ENCODE peak calls at places on chromosomes 13 and 19, in four cellular contexts. U is psoas muscle, L is H9, W is foreskin keratinocyte. E is an unnamed sample.
A peak's percentile ranks its signal among the peaks of the same experiment; 100 is the strongest.

GRCh38 chr19:41801682-41802317 is 5.4 kb downstream of the CEACAM3 start:
- DNase-seq in U (no peak), L (no peak), W (no peak), E (no peak)

GRCh38 chr13:59230484-59231264 is 933.1 kb downstream of the DIAPH3 start:
- DNase-seq in U (no peak), L (no peak), W (no peak), E (no peak)

GRCh38 chr19:1783354-1783753 is 28.7 kb downstream of the ATP8B3 start:
- DNase-seq in U (no peak), L (no peak), W (no peak), E (no peak)

GRCh38 chr19:16373539-16373938 is 48.9 kb downstream of the KLF2 start:
- DNase-seq in U (peak; percentile 65), L (no peak), W (no peak), E (no peak)

GRCh38 chr19:12800873-12801465 is 631 bp downstream of the PRDX2 start:
- DNase-seq in U (peak; percentile 48), L (peak; percentile 45), W (no peak), E (no peak)

GRCh38 chr19:30133803-30134202 is 191.8 kb downstream of the URI1 start:
- DNase-seq in U (no peak), L (no peak), W (no peak), E (no peak)

GRCh38 chr13:69857188-69857821 is 250.3 kb upstream of the ATXN8OS start:
- DNase-seq in U (no peak), L (no peak), W (peak; percentile 11), E (peak; percentile 18)

GRCh38 chr19:52962394-52963228 is at the start of gene ZNF816:
- DNase-seq in U (peak; percentile 98), L (peak; percentile 99), W (peak; percentile 78), E (peak; percentile 95)

GRCh38 chr19:9945319-9945966 is 9.1 kb upstream of the OLFM2 start:
- DNase-seq in U (peak; percentile 89), L (peak; percentile 57), W (peak; percentile 86), E (peak; percentile 26)

GRCh38 chr19:3855321-3855720 is 13.5 kb downstream of the ZFR2 start:
- DNase-seq in U (no peak), L (no peak), W (no peak), E (peak; percentile 35)

GRCh38 chr13:102951808-102952207 is 106.0 kb downstream of the ERCC5 start:
- DNase-seq in U (no peak), L (no peak), W (no peak), E (no peak)

GRCh38 chr13:75312884-75313520 is 169.0 kb downstream of the TBC1D4 start:
- DNase-seq in U (no peak), L (no peak), W (no peak), E (no peak)

GRCh38 chr13:48978942-48979601 is 3.4 kb downstream of the FNDC3A start:
- DNase-seq in U (no peak), L (no peak), W (no peak), E (no peak)

GRCh38 chr19:56837004-56837403 is 3.5 kb downstream of the PEG3 start:
- DNase-seq in U (no peak), L (no peak), W (no peak), E (no peak)

GRCh38 chr13:43686557-43686956 is 100.2 kb downstream of the ENOX1 start:
- DNase-seq in U (peak; percentile 44), L (no peak), W (peak; percentile 69), E (peak; percentile 29)

GRCh38 chr19:1884719-1885334 is 469 bp downstream of the ABHD17A start:
- DNase-seq in U (no peak), L (peak; percentile 30), W (no peak), E (no peak)

DNA sequence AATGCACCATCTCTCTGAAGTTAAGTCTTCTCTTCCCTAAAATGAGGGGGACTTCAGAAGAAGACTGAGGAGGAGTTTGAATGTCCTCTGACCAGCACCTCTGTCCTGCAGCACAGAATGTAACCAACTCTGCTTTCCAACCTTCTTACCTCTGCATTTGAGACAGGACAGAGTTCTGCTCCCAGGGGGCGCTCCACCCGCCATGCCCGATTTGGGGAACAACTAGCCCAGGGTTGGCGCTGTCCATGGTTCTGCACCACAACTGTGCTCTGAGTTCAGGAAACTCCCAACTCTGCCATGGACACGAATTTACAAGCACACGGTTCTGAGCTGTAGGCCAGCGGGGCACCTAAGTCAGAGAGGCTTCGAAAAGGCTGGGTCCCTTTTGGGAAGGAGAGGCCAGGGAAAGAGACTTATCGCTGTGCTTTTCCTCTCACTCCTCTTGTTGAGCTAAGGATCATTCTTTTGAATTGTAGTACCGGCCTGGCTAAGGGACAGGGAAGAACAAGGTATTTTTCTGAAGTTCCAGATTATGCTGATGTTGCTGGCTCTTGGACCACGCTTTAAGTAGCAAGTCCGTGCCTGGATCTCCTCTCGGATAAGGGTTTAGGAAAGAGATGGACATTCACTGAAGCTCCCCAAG is 22.2 kb downstream of the SIGLEC5 start:
- DNase-seq in U (peak; percentile 74), L (peak; percentile 81), W (peak; percentile 20), E (peak; percentile 68)
- TF ChIP-seq CTCF in U (peak; percentile 26), L (peak; percentile 90), W (peak; percentile 78), E (peak; percentile 52)

DNA sequence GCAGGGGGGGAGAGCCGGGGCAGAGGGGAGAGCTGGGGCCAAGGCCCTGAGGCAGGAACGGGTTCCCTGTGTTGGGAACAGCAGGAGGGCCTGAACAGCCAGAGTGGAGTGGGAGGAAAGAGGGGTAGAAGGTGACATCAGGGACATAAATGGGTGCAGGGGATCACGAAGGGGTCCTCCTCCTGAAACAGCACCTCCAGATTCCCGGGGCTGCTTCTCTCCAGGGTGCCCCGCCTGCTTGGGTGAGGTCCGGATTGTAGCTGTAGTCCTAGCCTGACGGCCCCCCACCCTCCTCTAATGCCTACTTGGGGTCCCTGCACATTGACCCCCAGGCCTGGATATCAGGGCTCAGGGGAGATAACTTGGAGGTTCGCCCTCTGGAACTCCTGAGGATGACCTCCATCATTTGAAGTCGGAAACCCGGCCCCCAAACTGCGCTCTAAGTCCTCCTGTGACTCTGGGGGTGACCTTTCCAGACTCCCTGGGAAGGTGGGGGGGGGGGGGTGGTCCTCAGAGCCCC is 473 bp upstream of the SCN1B start:
- DNase-seq in U (no peak), L (peak; percentile 52), W (no peak), E (no peak)
- H3K27ac ChIP-seq in U (peak overlapping the region; percentile 81), L (no peak overlapping the region), W (no peak overlapping the region), E (peak overlapping the region; percentile 61)

GRCh38 chr19:13804830-13805683 is 9.8 kb downstream of the ZSWIM4 start:
- DNase-seq in U (peak; percentile 34), L (peak; percentile 88), W (no peak), E (no peak)
- TF ChIP-seq CTCF in U (peak; percentile 47), L (peak; percentile 75), W (peak; percentile 40), E (no peak)

GRCh38 chr19:44680536-44680935 is 9.3 kb downstream of the CEACAM19 start:
- DNase-seq in U (no peak), L (no peak), W (no peak), E (no peak)

GRCh38 chr19:44675516-44675915 is 4.2 kb downstream of the CEACAM19 start:
- DNase-seq in U (no peak), L (no peak), W (no peak), E (no peak)

GRCh38 chr19:44681992-44682790 is 10.9 kb downstream of the CEACAM19 start:
- DNase-seq in U (no peak), L (no peak), W (no peak), E (no peak)

GRCh38 chr19:44673510-44673909 is 2.2 kb downstream of the CEACAM19 start:
- DNase-seq in U (no peak), L (no peak), W (no peak), E (no peak)

GRCh38 chr19:44677019-44677809 is 5.9 kb downstream of the CEACAM19 start:
- DNase-seq in U (no peak), L (peak; percentile 74), W (peak; percentile 54), E (peak; percentile 55)
- H3K27ac ChIP-seq in U (no peak overlapping the region), L (no peak overlapping the region), W (no peak overlapping the region), E (no peak overlapping the region)

GRCh38 chr13:40440990-40441820 is 225.2 kb downstream of the FOXO1 start:
- DNase-seq in U (peak; percentile 86), L (no peak), W (no peak), E (peak; percentile 44)
- TF ChIP-seq CTCF in U (no peak), L (no peak), W (no peak), E (no peak)

DNA sequence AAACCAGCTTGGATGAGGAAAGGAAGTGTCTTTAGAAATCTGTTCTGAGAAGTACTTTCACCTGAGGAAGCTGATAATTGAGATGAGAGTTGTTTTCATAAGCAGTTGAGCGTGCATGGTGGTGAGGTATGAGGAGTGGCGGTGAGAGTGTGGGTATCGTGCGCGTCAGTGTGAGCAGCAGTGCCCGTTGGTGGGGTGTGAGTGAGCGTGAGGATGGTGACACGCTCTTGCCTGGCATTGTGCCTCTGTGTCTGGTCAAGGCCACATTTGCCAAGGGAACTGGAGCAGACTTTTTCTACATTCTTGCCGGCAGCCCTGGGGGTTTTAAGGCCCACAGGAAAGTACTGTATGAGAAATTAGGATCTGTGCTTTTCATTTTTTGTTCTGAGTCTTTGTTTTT is 36.5 kb upstream of the TEX29 start:
- DNase-seq in U (no peak), L (no peak), W (no peak), E (no peak)
- H3K27ac ChIP-seq in U (peak overlapping the region; percentile 88), L (no peak overlapping the region), W (no peak overlapping the region), E (no peak overlapping the region)

GRCh38 chr19:35305181-35305580 is 13.2 kb downstream of the MAG start:
- DNase-seq in U (no peak), L (no peak), W (no peak), E (no peak)
- TF ChIP-seq CTCF in U (no peak), L (no peak), W (no peak), E (no peak)

GRCh38 chr13:72716776-72717175 is 10.7 kb downstream of the MZT1 start:
- DNase-seq in U (no peak), L (no peak), W (no peak), E (no peak)
- H3K27ac ChIP-seq in U (no peak overlapping the region), L (no peak overlapping the region), W (no peak overlapping the region), E (no peak overlapping the region)

DNA sequence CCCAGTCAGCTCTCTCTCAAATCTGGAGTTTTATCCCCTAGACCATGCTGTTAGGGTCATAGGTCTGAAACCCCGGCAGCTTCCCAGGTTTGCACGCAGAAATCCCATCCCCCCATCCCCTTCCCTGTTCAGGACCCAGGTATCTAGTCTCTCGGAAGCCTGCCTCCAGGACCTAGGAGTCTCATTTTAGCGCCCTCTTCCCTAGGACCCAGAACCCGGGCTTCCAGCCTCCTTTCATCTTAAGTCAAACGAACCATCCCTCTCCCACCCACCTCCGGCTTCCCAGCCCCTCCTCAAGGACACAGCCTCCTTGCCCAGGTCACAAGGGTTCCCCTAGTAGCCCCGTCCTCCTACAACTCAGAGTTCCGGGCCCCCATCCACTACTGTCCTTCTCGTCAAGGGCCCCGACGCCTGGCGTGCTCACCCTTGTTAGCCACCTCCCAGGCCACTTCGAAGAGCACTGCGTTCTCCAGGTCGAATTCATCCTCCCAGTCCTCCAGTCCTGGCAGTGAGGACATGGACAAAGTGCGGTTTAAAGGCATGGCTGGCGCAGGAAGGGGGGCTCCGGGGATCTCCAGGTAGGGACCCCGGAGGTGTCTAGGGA is 436 bp downstream of the GYS1 start:
- DNase-seq in U (no peak), L (peak; percentile 34), W (no peak), E (no peak)
- TF ChIP-seq CTCF in U (no peak), L (no peak), W (no peak), E (no peak)